ENCODE peak calls at places on chromosomes 12 and 14, in ten cellular contexts. B is CD4-positive, alpha-beta T cell; J is heart right ventricle; N is spleen; O is NCI-H748 treated with DMSO at 0.1 percent for 48 hours; Y is T-helper 1 cell; P is C1 segment of cervical spinal cord; L is sciatic nerve; R is NCI-H774; Z is neural progenitor cell. V is an unnamed sample.

GRCh38 chr14:32022525-32022924 is 54.6 kb upstream of the ARHGAP5 start:
- DNase-seq in B (no peak), J (no peak), N (no peak), O (no peak), Y (no peak), P (no peak), L (no peak), R (no peak), Z (no peak), V (no peak)

GRCh38 chr12:96239711-96240234 is 45.6 kb downstream of the ELK3 start:
- DNase-seq in B (no peak), J (peak), N (peak), O (no peak), Y (no peak), P (no peak), L (no peak), R (no peak), Z (no peak), V (no peak)

GRCh38 chr12:47017901-47018479 is 61.4 kb upstream of the PCED1B start:
- DNase-seq in B (no peak), J (no peak), N (no peak), O (no peak), Y (no peak), P (no peak), L (no peak), R (no peak), Z (no peak), V (no peak)

GRCh38 chr14:36443374-36443773 is 76.7 kb downstream of the NKX2-1 start:
- DNase-seq in B (no peak), J (no peak), N (no peak), O (peak), Y (no peak), P (no peak), L (no peak), R (peak), Z (peak), V (peak)

GRCh38 chr12:20863056-20863455 is 52.6 kb downstream of the SLCO1B3 start:
- DNase-seq in B (no peak), J (no peak), N (no peak), O (no peak), Y (no peak), P (no peak), L (no peak), R (no peak), Z (peak), V (no peak)

GRCh38 chr14:81450100-81450531 is 50.0 kb upstream of the STON2 start:
- DNase-seq in B (no peak), J (peak), N (no peak), O (no peak), Y (no peak), P (no peak), L (peak), R (no peak), Z (peak), V (no peak)

GRCh38 chr12:103561174-103561573 is 25.9 kb upstream of the STAB2 start:
- DNase-seq in B (no peak), J (no peak), N (no peak), O (no peak), Y (no peak), P (no peak), L (no peak), R (no peak), Z (no peak), V (no peak)

GRCh38 chr14:30572771-30573170 is 13.8 kb downstream of the G2E3 start:
- DNase-seq in B (no peak), J (no peak), N (no peak), O (no peak), Y (no peak), P (no peak), L (no peak), R (no peak), Z (no peak), V (no peak)

GRCh38 chr12:111121840-111122239 is 201.5 kb upstream of the MYL2 start:
- DNase-seq in B (no peak), J (no peak), N (no peak), O (no peak), Y (no peak), P (no peak), L (no peak), R (no peak), Z (no peak), V (no peak)

GRCh38 chr14:71206766-71207371 is 299.6 kb downstream of the PCNX1 start:
- DNase-seq in B (no peak), J (peak), N (no peak), O (no peak), Y (no peak), P (no peak), L (no peak), R (no peak), Z (no peak), V (no peak)

GRCh38 chr14:28461379-28461778 is 305.2 kb upstream of the FOXG1 start:
- DNase-seq in B (no peak), J (no peak), N (no peak), O (no peak), Y (no peak), P (no peak), L (no peak), R (no peak), Z (no peak), V (no peak)

GRCh38 chr14:34087556-34087955 is 136.7 kb upstream of the EGLN3 start:
- DNase-seq in B (no peak), J (no peak), N (no peak), O (no peak), Y (no peak), P (no peak), L (no peak), R (no peak), Z (no peak), V (no peak)

GRCh38 chr12:107775093-107775721 is 703 bp downstream of the ASCL4 start:
- DNase-seq in B (no peak), J (no peak), N (peak), O (peak), Y (no peak), P (no peak), L (no peak), R (no peak), Z (peak), V (no peak)

GRCh38 chr12:51247523-51248206 is 9.0 kb downstream of the DAZAP2 start:
- DNase-seq in B (no peak), J (no peak), N (no peak), O (peak), Y (no peak), P (no peak), L (no peak), R (no peak), Z (no peak), V (no peak)

GRCh38 chr14:106039400-106039799 is 513.0 kb downstream of the TMEM121 start:
- DNase-seq in B (peak), J (no peak), N (no peak), O (peak), Y (peak), P (no peak), L (no peak), R (no peak), Z (no peak), V (peak)

GRCh38 chr12:13044002-13044858 is at the start of gene FAM234B:
- DNase-seq in B (peak), J (peak), N (peak), O (peak), Y (peak), P (peak), L (peak), R (peak), Z (peak), V (no peak)

GRCh38 chr12:57047981-57048380 is 1.9 kb downstream of the MYO1A start:
- DNase-seq in B (no peak), J (no peak), N (no peak), O (no peak), Y (no peak), P (no peak), L (no peak), R (no peak), Z (no peak), V (no peak)

GRCh38 chr14:68684466-68685418 is 108.1 kb downstream of the ZFP36L1 start:
- DNase-seq in B (no peak), J (no peak), N (no peak), O (no peak), Y (no peak), P (no peak), L (no peak), R (no peak), Z (no peak), V (no peak)

GRCh38 chr14:69471436-69471835 is 13.1 kb upstream of the PLEKHD1 start:
- DNase-seq in B (no peak), J (no peak), N (no peak), O (no peak), Y (no peak), P (no peak), L (no peak), R (no peak), Z (no peak), V (no peak)

GRCh38 chr14:104390941-104391901 is 188.3 kb upstream of the C14orf180 start:
- DNase-seq in B (no peak), J (no peak), N (peak), O (no peak), Y (no peak), P (no peak), L (peak), R (no peak), Z (no peak), V (no peak)

GRCh38 chr14:100425454-100425814 is 102.3 kb downstream of the SLC25A47 start:
- DNase-seq in B (no peak), J (no peak), N (peak), O (no peak), Y (no peak), P (no peak), L (no peak), R (no peak), Z (peak), V (no peak)

GRCh38 chr14:104688755-104689619 is at the start of gene INF2:
- DNase-seq in B (peak), J (peak), N (peak), O (no peak), Y (peak), P (peak), L (no peak), R (peak), Z (peak), V (peak)

GRCh38 chr14:28765169-28765906 is 1.2 kb upstream of the FOXG1 start:
- DNase-seq in B (no peak), J (no peak), N (no peak), O (no peak), Y (no peak), P (no peak), L (no peak), R (peak), Z (peak), V (no peak)

GRCh38 chr14:64510825-64511679 is 6.5 kb downstream of the ZBTB1 start:
- DNase-seq in B (peak), J (peak), N (no peak), O (peak), Y (peak), P (peak), L (peak), R (peak), Z (peak), V (peak)

GRCh38 chr12:754871-755562 is 2.6 kb downstream of the WNK1 start:
- DNase-seq in B (no peak), J (no peak), N (no peak), O (no peak), Y (no peak), P (no peak), L (no peak), R (peak), Z (peak), V (no peak)

GRCh38 chr12:45729233-45730115 is at the start of gene ARID2:
- DNase-seq in B (peak), J (peak), N (peak), O (peak), Y (peak), P (peak), L (peak), R (peak), Z (peak), V (peak)

GRCh38 chr12:21502164-21502496 is 541 bp downstream of the GOLT1B start:
- DNase-seq in B (peak), J (peak), N (no peak), O (no peak), Y (no peak), P (no peak), L (peak), R (no peak), Z (no peak), V (no peak)

GRCh38 chr14:36069535-36069900 is 107.0 kb downstream of the PTCSC3 start:
- DNase-seq in B (no peak), J (no peak), N (no peak), O (peak), Y (no peak), P (peak), L (no peak), R (peak), Z (peak), V (peak)

GRCh38 chr14:28653521-28653920 is 113.1 kb upstream of the FOXG1 start:
- DNase-seq in B (no peak), J (no peak), N (no peak), O (peak), Y (no peak), P (no peak), L (no peak), R (no peak), Z (no peak), V (no peak)

GRCh38 chr14:65565948-65566347 is 153.4 kb downstream of the FUT8 start:
- DNase-seq in B (no peak), J (no peak), N (no peak), O (no peak), Y (no peak), P (no peak), L (no peak), R (no peak), Z (no peak), V (no peak)

GRCh38 chr12:52836042-52836466 is 1.9 kb upstream of the KRT79 start:
- DNase-seq in B (no peak), J (no peak), N (peak), O (no peak), Y (no peak), P (no peak), L (no peak), R (no peak), Z (no peak), V (no peak)

V was measured in COR-L47.